ENCODE peak calls at places on chromosome 7, in five cellular contexts. Y is A549, J is K562, V is H1, C is HepG2. F is an unnamed sample.

GRCh38 chr7:70582921-70583895 is 548.7 kb upstream of the GALNT17 start:
- DNase-seq in J (no peak), C (no peak), Y (no peak), V (peak), F (no peak)

GRCh38 chr7:156219307-156220077 is 407.2 kb upstream of the SHH start:
- DNase-seq in J (no peak), Y (no peak), V (no peak), C (no peak), F (no peak)

GRCh38 chr7:74094224-74095095 is 10.9 kb downstream of the LIMK1 start:
- DNase-seq in J (peak), V (peak), Y (peak), C (no peak), F (peak)

GRCh38 chr7:41878331-41879112 is 175.6 kb upstream of the INHBA start:
- DNase-seq in C (no peak), Y (no peak), J (no peak), V (no peak), F (no peak)

GRCh38 chr7:69656890-69657289 is 58.6 kb downstream of the AUTS2 start:
- DNase-seq in V (no peak), J (no peak), C (no peak), Y (no peak), F (no peak)

GRCh38 chr7:33334349-33334748 is 205.0 kb downstream of the BBS9 start:
- DNase-seq in J (no peak), V (no peak), C (peak), Y (peak), F (peak)

GRCh38 chr7:43353902-43354301 is 229.0 kb upstream of the STK17A start:
- DNase-seq in J (no peak), Y (no peak), V (no peak), C (no peak), F (no peak)

GRCh38 chr7:43123457-43123856 is 11.0 kb downstream of the HECW1 start:
- DNase-seq in V (no peak), C (no peak), J (no peak), Y (no peak), F (no peak)

GRCh38 chr7:28623105-28623730 is 210.9 kb downstream of the CREB5 start:
- DNase-seq in V (no peak), C (no peak), J (no peak), Y (no peak), F (no peak)
- TF ChIP-seq JUN in V (no peak), C (no peak), J (no peak), Y (no peak), F (peak)

DNA sequence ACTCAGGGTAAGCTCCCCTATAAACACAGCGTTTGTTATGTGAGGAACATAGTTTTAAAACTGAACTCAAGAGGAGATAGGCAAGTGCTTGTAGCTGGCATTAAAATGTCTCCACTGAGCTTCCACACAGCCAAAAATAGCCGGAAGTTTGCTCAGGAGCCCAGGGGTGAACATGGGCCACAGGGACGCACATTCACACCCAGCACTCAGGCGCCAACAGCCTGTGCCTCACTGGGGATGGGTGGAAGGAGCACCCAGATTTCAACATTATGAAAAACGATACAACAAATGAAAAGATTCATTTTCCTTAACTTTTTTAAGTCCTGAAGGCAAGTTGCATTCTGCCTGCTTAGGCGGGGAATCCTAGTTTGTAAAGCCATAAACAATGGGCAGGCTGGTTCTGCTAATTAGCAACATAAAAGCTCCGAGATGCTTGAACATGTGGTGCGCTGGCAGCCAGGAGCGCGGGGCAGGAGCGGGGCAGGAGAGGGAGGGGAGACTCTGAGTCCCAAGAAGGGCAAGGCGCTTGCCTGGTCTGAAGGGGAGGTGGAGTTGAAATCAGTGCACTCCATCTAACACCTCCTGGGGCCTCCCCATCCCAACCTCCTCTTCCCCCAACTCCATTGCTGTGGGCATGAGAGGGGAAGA is 235.9 kb downstream of the COBL start:
- DNase-seq in C (no peak), V (peak), Y (no peak), J (no peak), F (no peak)
- H3K4me2 ChIP-seq in C (no peak), V (peak), Y (no peak), J (no peak), F (no peak)

DNA sequence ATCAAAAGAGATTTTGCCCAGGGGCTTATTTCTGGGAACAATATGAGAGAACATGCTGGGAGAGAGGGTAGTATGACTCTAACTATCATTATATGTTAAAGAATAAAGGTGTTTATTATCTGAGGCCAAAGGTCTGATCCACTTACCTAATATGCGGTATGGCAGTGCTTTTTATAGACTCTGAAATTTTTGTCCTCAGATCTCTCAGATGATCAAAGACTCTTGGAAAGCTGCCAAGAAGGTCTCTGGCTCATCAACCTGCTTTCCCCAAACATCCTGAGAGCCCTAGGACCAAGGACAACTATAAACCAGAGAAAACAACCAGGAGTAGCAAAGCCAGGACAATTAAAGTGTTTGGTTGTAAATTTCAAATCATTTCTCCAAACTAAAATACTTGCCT is 255.7 kb upstream of the LRRN3 start:
- DNase-seq in C (peak), V (no peak), Y (no peak), J (no peak), F (no peak)
- TF ChIP-seq JUN in C (no peak), V (no peak), Y (no peak), J (no peak), F (no peak)

GRCh38 chr7:143210541-143210940 is 11.3 kb upstream of the TAS2R40 start:
- DNase-seq in J (no peak), V (no peak), Y (no peak), C (no peak), F (no peak)

GRCh38 chr7:143202161-143202560 is 18.9 kb downstream of the TAS2R39 start:
- DNase-seq in Y (no peak), J (no peak), V (no peak), C (no peak), F (no peak)

GRCh38 chr7:143205560-143206293 is 16.1 kb upstream of the TAS2R40 start:
- DNase-seq in V (no peak), J (no peak), C (no peak), Y (no peak), F (no peak)
- H3K4me2 ChIP-seq in V (no peak), J (no peak), C (no peak), Y (no peak), F (no peak)

GRCh38 chr7:320297-320696 is 30.3 kb downstream of the FOXL3 start:
- DNase-seq in C (no peak), V (no peak), Y (no peak), J (no peak), F (no peak)
- TF ChIP-seq JUN in C (no peak), V (no peak), Y (no peak), J (no peak), F (no peak)

GRCh38 chr7:26278769-26279168 is 12.9 kb upstream of the SNX10 start:
- DNase-seq in C (peak), V (no peak), Y (peak), J (peak), F (no peak)

GRCh38 chr7:26275213-26275612 is 16.4 kb upstream of the SNX10 start:
- DNase-seq in C (no peak), J (no peak), Y (no peak), V (no peak), F (no peak)

GRCh38 chr7:26280097-26280496 is 11.6 kb upstream of the SNX10 start:
- DNase-seq in Y (no peak), J (no peak), C (no peak), V (no peak), F (no peak)

GRCh38 chr7:26280723-26281122 is 10.9 kb upstream of the SNX10 start:
- DNase-seq in C (no peak), V (no peak), J (no peak), Y (no peak), F (no peak)

DNA sequence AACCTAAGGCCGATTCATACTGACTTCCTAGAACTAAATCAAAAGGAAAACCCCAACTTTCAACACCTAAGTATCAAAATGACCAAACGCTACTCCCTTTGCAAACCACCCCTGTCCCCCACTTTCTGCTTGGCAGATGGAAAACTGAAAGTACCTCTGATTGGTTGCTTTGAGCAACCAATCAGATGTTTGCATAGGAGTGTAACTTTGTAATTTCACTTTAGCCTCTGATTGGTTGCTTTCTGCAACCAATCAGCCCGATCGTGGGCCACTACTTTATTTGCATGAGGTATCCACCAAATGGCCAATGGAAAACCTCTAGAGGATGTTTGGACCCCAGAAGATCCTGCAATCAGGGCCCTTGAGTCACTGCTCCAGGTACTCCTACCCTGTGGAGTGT is 12.3 kb upstream of the SNX10 start:
- DNase-seq in C (peak), V (no peak), Y (peak), J (no peak), F (no peak)
- H3K4me2 ChIP-seq in C (peak), V (no peak), Y (no peak), J (no peak), F (no peak)

GRCh38 chr7:111098011-111098925 is 7.3 kb downstream of the LRRN3 start:
- DNase-seq in J (peak), V (no peak), Y (peak), C (peak), F (peak)
- TF ChIP-seq JUN in J (no peak), V (no peak), Y (no peak), C (no peak), F (no peak)

DNA sequence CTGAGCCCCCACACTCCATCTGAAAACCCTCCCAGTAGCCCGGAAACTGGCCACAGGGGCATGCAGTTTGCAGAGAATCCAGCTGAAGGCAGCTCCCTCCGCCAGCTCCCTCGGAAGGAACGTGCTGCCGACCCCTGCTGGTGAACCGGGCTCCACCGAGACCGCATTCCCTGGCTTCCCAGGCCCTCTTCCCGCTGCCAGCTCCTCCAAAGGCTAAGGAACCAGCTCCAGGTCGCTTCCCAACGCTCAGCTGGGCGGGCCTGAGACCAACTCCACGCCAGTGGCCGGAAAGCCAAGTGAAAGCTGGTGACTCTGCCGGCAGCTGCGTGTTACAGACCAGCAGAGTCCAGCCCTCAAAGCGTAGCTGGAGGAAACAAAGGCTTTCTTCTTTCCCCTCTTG is 35.8 kb downstream of the GPER1 start:
- DNase-seq in J (no peak), Y (peak), V (peak), C (peak), F (peak)
- H3K4me2 ChIP-seq in J (no peak), Y (no peak), V (no peak), C (no peak), F (peak)